ENCODE peak calls at places on chromosomes 1 and 21, in four cellular contexts. One of them, this sample, is unnamed. For H3K4me1, the result is how much of the 10 kb centered on the place peaks cover.

GRCh38 chr1:33003657-33004056 is 33.0 kb downstream of the AK2 start:
- ATAC-seq in HCT116: no peak
- ATAC-seq in gastrocnemius medialis: no peak
- ATAC-seq in HepG2: no peak
- ATAC-seq in this sample: no peak

GRCh38 chr1:211591980-211592493 is 13.1 kb upstream of the SLC30A1 start:
- ATAC-seq in HCT116: peak
- ATAC-seq in gastrocnemius medialis: no peak
- ATAC-seq in HepG2: no peak
- ATAC-seq in this sample: peak

GRCh38 chr1:241271427-241271826 is 85.6 kb downstream of the RGS7 start:
- ATAC-seq in HCT116: no peak
- ATAC-seq in gastrocnemius medialis: no peak
- ATAC-seq in HepG2: no peak
- ATAC-seq in this sample: no peak

GRCh38 chr1:34825455-34826081 is 32.8 kb downstream of the GJA4 start:
- ATAC-seq in HCT116: no peak
- ATAC-seq in gastrocnemius medialis: no peak
- ATAC-seq in HepG2: peak
- ATAC-seq in this sample: peak

GRCh38 chr1:37120279-37120678 is 86.0 kb upstream of the GRIK3 start:
- ATAC-seq in HCT116: no peak
- ATAC-seq in gastrocnemius medialis: no peak
- ATAC-seq in HepG2: no peak
- ATAC-seq in this sample: no peak

GRCh38 chr1:206495493-206496046 is 11.8 kb upstream of the RASSF5 start:
- ATAC-seq in HCT116: no peak
- ATAC-seq in gastrocnemius medialis: no peak
- ATAC-seq in HepG2: no peak
- ATAC-seq in this sample: no peak

GRCh38 chr1:204821476-204821875 is 49.2 kb upstream of the NFASC start:
- ATAC-seq in HCT116: no peak
- ATAC-seq in gastrocnemius medialis: no peak
- ATAC-seq in HepG2: no peak
- ATAC-seq in this sample: peak

GRCh38 chr1:37478890-37479254 is 4.5 kb downstream of the ZC3H12A start:
- ATAC-seq in HCT116: no peak
- ATAC-seq in gastrocnemius medialis: no peak
- ATAC-seq in HepG2: no peak
- ATAC-seq in this sample: no peak

GRCh38 chr1:112296908-112297307 is 99.1 kb upstream of the CTTNBP2NL start:
- ATAC-seq in HCT116: no peak
- ATAC-seq in gastrocnemius medialis: no peak
- ATAC-seq in HepG2: no peak
- ATAC-seq in this sample: no peak

GRCh38 chr1:52836035-52836434 is 6.5 kb upstream of the ZYG11A start:
- ATAC-seq in HCT116: no peak
- ATAC-seq in gastrocnemius medialis: no peak
- ATAC-seq in HepG2: no peak
- ATAC-seq in this sample: no peak

DNA sequence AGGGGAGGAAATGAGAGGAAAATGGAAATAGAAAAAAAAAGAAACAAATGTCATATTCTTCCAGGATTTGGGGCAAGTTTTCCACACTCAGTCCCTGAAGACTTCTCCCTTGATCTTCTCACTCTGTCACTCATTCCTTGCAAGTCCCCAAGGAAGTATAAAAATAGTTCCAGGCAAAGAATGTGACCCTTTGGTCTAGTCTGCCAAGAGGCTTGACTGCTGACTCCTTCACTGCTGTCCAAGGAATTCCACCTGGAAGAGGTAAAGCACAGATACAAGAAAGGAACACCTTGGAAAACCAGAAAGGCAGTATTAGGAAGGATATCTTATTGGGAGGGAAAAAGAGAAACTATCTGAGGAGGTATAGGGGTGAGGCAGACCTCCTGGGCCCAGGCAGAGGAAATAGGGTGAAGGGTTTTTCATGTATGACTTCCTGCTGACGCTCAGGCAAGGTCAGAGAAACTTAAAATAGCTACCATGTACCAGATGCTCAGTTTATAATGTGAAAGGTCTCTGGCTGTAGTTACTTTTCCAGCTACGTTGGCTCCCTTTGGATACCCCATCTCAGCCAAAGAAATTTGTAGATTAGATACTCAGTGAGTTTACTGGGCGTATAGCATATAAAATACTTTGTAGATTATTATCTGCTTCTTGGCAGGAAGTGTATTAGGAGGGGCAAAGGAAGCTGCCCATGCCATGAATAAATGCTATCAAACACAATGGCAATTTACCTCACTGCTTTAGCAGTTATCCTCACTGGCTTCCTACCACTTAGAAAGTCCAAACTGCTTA is 2.0 kb upstream of the GJA5 start:
- ATAC-seq in HCT116: no peak
- ATAC-seq in gastrocnemius medialis: peak
- ATAC-seq in HepG2: no peak
- ATAC-seq in this sample: peak
- H3K4me1 ChIP-seq in HCT116: under half
- H3K4me1 ChIP-seq in gastrocnemius medialis: under half
- H3K4me1 ChIP-seq in HepG2: under half
- H3K4me1 ChIP-seq in this sample: under half

GRCh38 chr1:151051356-151052009 is 3.9 kb downstream of the C1orf56 start:
- ATAC-seq in HCT116: no peak
- ATAC-seq in gastrocnemius medialis: no peak
- ATAC-seq in HepG2: no peak
- ATAC-seq in this sample: no peak
- TF ChIP-seq POLR2A in HCT116: no peak
- TF ChIP-seq POLR2A in gastrocnemius medialis: no peak
- TF ChIP-seq POLR2A in HepG2: no peak
- TF ChIP-seq POLR2A in this sample: no peak

GRCh38 chr1:55708781-55709180 is 493.6 kb upstream of the USP24 start:
- ATAC-seq in HCT116: no peak
- ATAC-seq in gastrocnemius medialis: no peak
- ATAC-seq in HepG2: no peak
- ATAC-seq in this sample: no peak

GRCh38 chr1:55716151-55716550 is 501.0 kb upstream of the USP24 start:
- ATAC-seq in HCT116: no peak
- ATAC-seq in gastrocnemius medialis: no peak
- ATAC-seq in HepG2: no peak
- ATAC-seq in this sample: no peak

GRCh38 chr1:55714230-55714629 is 499.1 kb upstream of the USP24 start:
- ATAC-seq in HCT116: no peak
- ATAC-seq in gastrocnemius medialis: no peak
- ATAC-seq in HepG2: no peak
- ATAC-seq in this sample: no peak

GRCh38 chr1:55713516-55713915 is 498.4 kb upstream of the USP24 start:
- ATAC-seq in HCT116: no peak
- ATAC-seq in gastrocnemius medialis: no peak
- ATAC-seq in HepG2: no peak
- ATAC-seq in this sample: peak

DNA sequence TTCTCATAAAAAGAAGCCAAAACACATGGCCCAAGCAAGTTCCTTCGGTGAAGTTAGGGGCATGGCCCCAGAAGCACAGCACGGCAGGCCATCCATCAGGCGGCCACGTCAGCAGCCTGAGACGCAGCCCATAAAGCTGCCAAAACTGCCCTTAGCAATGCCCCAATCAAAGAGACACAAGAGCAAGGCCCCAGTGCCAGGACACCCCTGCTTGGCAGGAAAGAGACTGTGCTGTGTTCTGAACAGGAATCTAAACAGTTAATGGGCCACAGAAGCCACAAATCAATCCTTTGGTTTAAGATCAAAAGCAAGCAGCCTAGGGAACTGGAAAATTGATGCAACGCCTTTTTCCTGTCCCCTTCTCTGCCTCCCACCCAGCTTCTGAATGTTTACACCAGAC is 497.0 kb upstream of the USP24 start:
- ATAC-seq in HCT116: no peak
- ATAC-seq in gastrocnemius medialis: no peak
- ATAC-seq in HepG2: no peak
- ATAC-seq in this sample: no peak
- H3K4me1 ChIP-seq in HCT116: under half
- H3K4me1 ChIP-seq in gastrocnemius medialis: under half
- H3K4me1 ChIP-seq in HepG2: under half
- H3K4me1 ChIP-seq in this sample: under half

DNA sequence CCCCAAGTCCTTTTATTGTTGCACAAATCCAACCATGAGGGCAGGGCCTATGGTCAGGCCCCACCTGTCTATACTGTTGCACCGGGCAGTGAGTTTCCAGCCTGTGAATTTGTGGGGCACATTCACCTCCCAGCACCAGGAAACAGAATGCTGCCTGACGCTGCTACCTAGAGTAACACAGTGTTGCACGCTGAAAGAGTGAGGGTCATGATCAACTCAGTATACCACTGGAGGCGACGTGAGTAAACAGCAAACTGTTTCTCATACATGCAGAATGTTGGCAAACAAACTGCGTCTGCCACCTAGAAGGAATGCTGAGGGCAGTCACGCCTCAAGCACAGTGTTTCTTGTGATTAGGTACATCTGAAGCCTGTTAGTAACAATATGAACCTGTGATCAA is 13.4 kb upstream of the LRRC47 start:
- ATAC-seq in HCT116: no peak
- ATAC-seq in gastrocnemius medialis: no peak
- ATAC-seq in HepG2: peak
- ATAC-seq in this sample: no peak
- TF ChIP-seq POLR2A in HCT116: no peak
- TF ChIP-seq POLR2A in gastrocnemius medialis: no peak
- TF ChIP-seq POLR2A in HepG2: no peak
- TF ChIP-seq POLR2A in this sample: no peak

GRCh38 chr1:223229756-223230155 is 86.7 kb upstream of the TLR5 start:
- ATAC-seq in HCT116: no peak
- ATAC-seq in gastrocnemius medialis: no peak
- ATAC-seq in HepG2: no peak
- ATAC-seq in this sample: no peak

GRCh38 chr1:223231011-223231572 is 88.0 kb upstream of the TLR5 start:
- ATAC-seq in HCT116: no peak
- ATAC-seq in gastrocnemius medialis: no peak
- ATAC-seq in HepG2: no peak
- ATAC-seq in this sample: no peak

GRCh38 chr1:223228931-223229528 is 86.0 kb upstream of the TLR5 start:
- ATAC-seq in HCT116: no peak
- ATAC-seq in gastrocnemius medialis: no peak
- ATAC-seq in HepG2: no peak
- ATAC-seq in this sample: no peak

GRCh38 chr1:223231581-223231980 is 88.5 kb upstream of the TLR5 start:
- ATAC-seq in HCT116: no peak
- ATAC-seq in gastrocnemius medialis: no peak
- ATAC-seq in HepG2: peak
- ATAC-seq in this sample: no peak

GRCh38 chr1:223230161-223230881 is 87.3 kb upstream of the TLR5 start:
- ATAC-seq in HCT116: peak
- ATAC-seq in gastrocnemius medialis: no peak
- ATAC-seq in HepG2: no peak
- ATAC-seq in this sample: no peak
- H3K4me1 ChIP-seq in HCT116: under half
- H3K4me1 ChIP-seq in gastrocnemius medialis: under half
- H3K4me1 ChIP-seq in HepG2: under half
- H3K4me1 ChIP-seq in this sample: under half

GRCh38 chr21:29073222-29074006 is at the start of gene CCT8:
- ATAC-seq in HCT116: peak
- ATAC-seq in gastrocnemius medialis: peak
- ATAC-seq in HepG2: peak
- ATAC-seq in this sample: peak
- TF ChIP-seq POLR2A in HCT116: peak
- TF ChIP-seq POLR2A in gastrocnemius medialis: peak
- TF ChIP-seq POLR2A in HepG2: peak
- TF ChIP-seq POLR2A in this sample: peak

GRCh38 chr1:21924503-21925005 is 12.6 kb downstream of the HSPG2 start:
- ATAC-seq in HCT116: no peak
- ATAC-seq in gastrocnemius medialis: peak
- ATAC-seq in HepG2: no peak
- ATAC-seq in this sample: no peak
- H3K4me1 ChIP-seq in HCT116: half or more
- H3K4me1 ChIP-seq in gastrocnemius medialis: half or more
- H3K4me1 ChIP-seq in HepG2: half or more
- H3K4me1 ChIP-seq in this sample: half or more

This sample was measured in gastroesophageal sphincter.